ENCODE peak calls at places on chromosomes 6 and 20, in four cellular contexts. One of them, this sample, is unnamed.

GRCh38 chr6:48068326-48069191 is 42.4 kb downstream of the PTCHD4 start:
- DNase-seq in progenitor cell of endocrine pancreas: peak; percentile 21
- DNase-seq in colonic mucosa: no peak
- DNase-seq in astrocyte of the cerebellum: no peak
- DNase-seq in this sample: peak; percentile 48

GRCh38 chr20:63359164-63359934 is 1.8 kb downstream of the CHRNA4 start:
- DNase-seq in progenitor cell of endocrine pancreas: no peak
- DNase-seq in colonic mucosa: no peak
- DNase-seq in astrocyte of the cerebellum: no peak
- DNase-seq in this sample: no peak

GRCh38 chr6:158410784-158411183 is 98.5 kb downstream of the TULP4 start:
- DNase-seq in progenitor cell of endocrine pancreas: no peak
- DNase-seq in colonic mucosa: no peak
- DNase-seq in astrocyte of the cerebellum: no peak
- DNase-seq in this sample: no peak

GRCh38 chr6:152957796-152958195 is 25.0 kb downstream of the FBXO5 start:
- DNase-seq in progenitor cell of endocrine pancreas: no peak
- DNase-seq in colonic mucosa: no peak
- DNase-seq in astrocyte of the cerebellum: no peak
- DNase-seq in this sample: no peak

GRCh38 chr6:123629234-123629941 is 7.4 kb downstream of the TRDN start:
- DNase-seq in progenitor cell of endocrine pancreas: no peak
- DNase-seq in colonic mucosa: no peak
- DNase-seq in astrocyte of the cerebellum: no peak
- DNase-seq in this sample: no peak

GRCh38 chr6:130282234-130282995 is 59.7 kb upstream of the SAMD3 start:
- DNase-seq in progenitor cell of endocrine pancreas: no peak
- DNase-seq in colonic mucosa: no peak
- DNase-seq in astrocyte of the cerebellum: peak; percentile 32
- DNase-seq in this sample: no peak

GRCh38 chr20:38059832-38060231 is 26.3 kb downstream of the RPRD1B start:
- DNase-seq in progenitor cell of endocrine pancreas: no peak
- DNase-seq in colonic mucosa: peak; percentile 61
- DNase-seq in astrocyte of the cerebellum: no peak
- DNase-seq in this sample: no peak

GRCh38 chr20:45032781-45033180 is 66.5 kb downstream of the STK4 start:
- DNase-seq in progenitor cell of endocrine pancreas: no peak
- DNase-seq in colonic mucosa: no peak
- DNase-seq in astrocyte of the cerebellum: no peak
- DNase-seq in this sample: no peak

GRCh38 chr20:37567671-37568588 is 40.3 kb upstream of the BLCAP start:
- DNase-seq in progenitor cell of endocrine pancreas: no peak
- DNase-seq in colonic mucosa: no peak
- DNase-seq in astrocyte of the cerebellum: no peak
- DNase-seq in this sample: peak; percentile 40

GRCh38 chr6:27250955-27251671 is 3.6 kb downstream of the PRSS16 start:
- DNase-seq in progenitor cell of endocrine pancreas: peak; percentile 90
- DNase-seq in colonic mucosa: peak; percentile 96
- DNase-seq in astrocyte of the cerebellum: no peak
- DNase-seq in this sample: peak; percentile 72

GRCh38 chr6:132648356-132648755 is 10.6 kb downstream of the TAAR1 start:
- DNase-seq in progenitor cell of endocrine pancreas: no peak
- DNase-seq in colonic mucosa: no peak
- DNase-seq in astrocyte of the cerebellum: peak; percentile 57
- DNase-seq in this sample: no peak

GRCh38 chr6:110688661-110689268 is 126.5 kb downstream of the CDK19 start:
- DNase-seq in progenitor cell of endocrine pancreas: no peak
- DNase-seq in colonic mucosa: peak; percentile 25
- DNase-seq in astrocyte of the cerebellum: no peak
- DNase-seq in this sample: no peak

GRCh38 chr6:50333696-50334095 is 284.0 kb upstream of the DEFB112 start:
- DNase-seq in progenitor cell of endocrine pancreas: no peak
- DNase-seq in colonic mucosa: no peak
- DNase-seq in astrocyte of the cerebellum: no peak
- DNase-seq in this sample: no peak

GRCh38 chr6:130717657-130718056 is 109.5 kb upstream of the SMLR1 start:
- DNase-seq in progenitor cell of endocrine pancreas: no peak
- DNase-seq in colonic mucosa: no peak
- DNase-seq in astrocyte of the cerebellum: peak; percentile 18
- DNase-seq in this sample: no peak

GRCh38 chr6:38212579-38212978 is 393.1 kb downstream of the ZFAND3 start:
- DNase-seq in progenitor cell of endocrine pancreas: peak; percentile 17
- DNase-seq in colonic mucosa: no peak
- DNase-seq in astrocyte of the cerebellum: no peak
- DNase-seq in this sample: peak; percentile 47

GRCh38 chr6:157989541-157990289 is 8.1 kb downstream of the SYNJ2 start:
- DNase-seq in progenitor cell of endocrine pancreas: no peak
- DNase-seq in colonic mucosa: peak; percentile 89
- DNase-seq in astrocyte of the cerebellum: no peak
- DNase-seq in this sample: no peak

GRCh38 chr20:23358923-23359572 is 2.9 kb upstream of the GZF1 start:
- DNase-seq in progenitor cell of endocrine pancreas: no peak
- DNase-seq in colonic mucosa: peak; percentile 42
- DNase-seq in astrocyte of the cerebellum: no peak
- DNase-seq in this sample: no peak

GRCh38 chr6:154234019-154234772 is 122.4 kb downstream of the IPCEF1 start:
- DNase-seq in progenitor cell of endocrine pancreas: no peak
- DNase-seq in colonic mucosa: no peak
- DNase-seq in astrocyte of the cerebellum: no peak
- DNase-seq in this sample: no peak

GRCh38 chr6:143333749-143334520 is 116.6 kb downstream of the ADAT2 start:
- DNase-seq in progenitor cell of endocrine pancreas: no peak
- DNase-seq in colonic mucosa: no peak
- DNase-seq in astrocyte of the cerebellum: no peak
- DNase-seq in this sample: no peak

GRCh38 chr20:51563597-51564332 is 21.2 kb upstream of the NFATC2 start:
- DNase-seq in progenitor cell of endocrine pancreas: no peak
- DNase-seq in colonic mucosa: peak; percentile 56
- DNase-seq in astrocyte of the cerebellum: peak; percentile 75
- DNase-seq in this sample: peak; percentile 28

GRCh38 chr20:34582221-34582620 is 23.7 kb downstream of the MAP1LC3A start:
- DNase-seq in progenitor cell of endocrine pancreas: no peak
- DNase-seq in colonic mucosa: no peak
- DNase-seq in astrocyte of the cerebellum: no peak
- DNase-seq in this sample: no peak

GRCh38 chr6:80280258-80281010 is 174.0 kb downstream of the BCKDHB start:
- DNase-seq in progenitor cell of endocrine pancreas: no peak
- DNase-seq in colonic mucosa: no peak
- DNase-seq in astrocyte of the cerebellum: no peak
- DNase-seq in this sample: no peak

GRCh38 chr6:118748311-118749062 is 97.1 kb upstream of the CEP85L start:
- DNase-seq in progenitor cell of endocrine pancreas: no peak
- DNase-seq in colonic mucosa: no peak
- DNase-seq in astrocyte of the cerebellum: peak; percentile 52
- DNase-seq in this sample: peak; percentile 58

GRCh38 chr20:38789503-38790209 is 15.8 kb upstream of the PPP1R16B start:
- DNase-seq in progenitor cell of endocrine pancreas: no peak
- DNase-seq in colonic mucosa: no peak
- DNase-seq in astrocyte of the cerebellum: no peak
- DNase-seq in this sample: no peak

GRCh38 chr20:23363257-23363649 is 1.3 kb downstream of the GZF1 start:
- DNase-seq in progenitor cell of endocrine pancreas: no peak
- DNase-seq in colonic mucosa: no peak
- DNase-seq in astrocyte of the cerebellum: no peak
- DNase-seq in this sample: no peak

GRCh38 chr6:84645563-84646266 is 118.7 kb downstream of the TBX18 start:
- DNase-seq in progenitor cell of endocrine pancreas: no peak
- DNase-seq in colonic mucosa: no peak
- DNase-seq in astrocyte of the cerebellum: no peak
- DNase-seq in this sample: no peak

GRCh38 chr6:134317471-134318131 is at the start of gene SGK1:
- DNase-seq in progenitor cell of endocrine pancreas: no peak
- DNase-seq in colonic mucosa: no peak
- DNase-seq in astrocyte of the cerebellum: peak; percentile 23
- DNase-seq in this sample: peak; percentile 42

GRCh38 chr6:156029296-156029985 is 573.8 kb upstream of the NOX3 start:
- DNase-seq in progenitor cell of endocrine pancreas: no peak
- DNase-seq in colonic mucosa: no peak
- DNase-seq in astrocyte of the cerebellum: no peak
- DNase-seq in this sample: no peak

GRCh38 chr6:161437851-161438250 is 164.0 kb upstream of the AGPAT4 start:
- DNase-seq in progenitor cell of endocrine pancreas: no peak
- DNase-seq in colonic mucosa: no peak
- DNase-seq in astrocyte of the cerebellum: no peak
- DNase-seq in this sample: no peak

GRCh38 chr6:46211917-46212316 is 41.1 kb upstream of the ENPP5 start:
- DNase-seq in progenitor cell of endocrine pancreas: no peak
- DNase-seq in colonic mucosa: no peak
- DNase-seq in astrocyte of the cerebellum: no peak
- DNase-seq in this sample: no peak

GRCh38 chr6:131828080-131828479 is 20.3 kb downstream of the ENPP1 start:
- DNase-seq in progenitor cell of endocrine pancreas: no peak
- DNase-seq in colonic mucosa: no peak
- DNase-seq in astrocyte of the cerebellum: no peak
- DNase-seq in this sample: no peak

GRCh38 chr6:159821111-159821510 is 21.0 kb downstream of the PNLDC1 start:
- DNase-seq in progenitor cell of endocrine pancreas: no peak
- DNase-seq in colonic mucosa: no peak
- DNase-seq in astrocyte of the cerebellum: no peak
- DNase-seq in this sample: no peak

GRCh38 chr20:56187791-56188190 is 60.7 kb upstream of the MC3R start:
- DNase-seq in progenitor cell of endocrine pancreas: no peak
- DNase-seq in colonic mucosa: no peak
- DNase-seq in astrocyte of the cerebellum: no peak
- DNase-seq in this sample: no peak

GRCh38 chr6:110341671-110342304 is 16.4 kb downstream of the METTL24 start:
- DNase-seq in progenitor cell of endocrine pancreas: no peak
- DNase-seq in colonic mucosa: no peak
- DNase-seq in astrocyte of the cerebellum: no peak
- DNase-seq in this sample: peak; percentile 74

GRCh38 chr6:90466191-90466940 is 120.5 kb downstream of the MAP3K7 start:
- DNase-seq in progenitor cell of endocrine pancreas: no peak
- DNase-seq in colonic mucosa: no peak
- DNase-seq in astrocyte of the cerebellum: no peak
- DNase-seq in this sample: no peak

GRCh38 chr6:133106934-133107333 is 134.2 kb upstream of the EYA4 start:
- DNase-seq in progenitor cell of endocrine pancreas: no peak
- DNase-seq in colonic mucosa: no peak
- DNase-seq in astrocyte of the cerebellum: no peak
- DNase-seq in this sample: no peak

GRCh38 chr6:29720863-29721262 is 2.4 kb upstream of the HLA-F start:
- DNase-seq in progenitor cell of endocrine pancreas: no peak
- DNase-seq in colonic mucosa: no peak
- DNase-seq in astrocyte of the cerebellum: no peak
- DNase-seq in this sample: no peak
- TF ChIP-seq CTCF in progenitor cell of endocrine pancreas: peak; percentile 18
- TF ChIP-seq CTCF in colonic mucosa: no peak
- TF ChIP-seq CTCF in astrocyte of the cerebellum: no peak
- TF ChIP-seq CTCF in this sample: no peak

GRCh38 chr6:150420926-150421325 is 52.1 kb downstream of the IYD start:
- DNase-seq in progenitor cell of endocrine pancreas: no peak
- DNase-seq in colonic mucosa: no peak
- DNase-seq in astrocyte of the cerebellum: peak; percentile 43
- DNase-seq in this sample: no peak
- TF ChIP-seq CTCF in progenitor cell of endocrine pancreas: no peak
- TF ChIP-seq CTCF in colonic mucosa: no peak
- TF ChIP-seq CTCF in astrocyte of the cerebellum: peak; percentile 15
- TF ChIP-seq CTCF in this sample: no peak

GRCh38 chr6:41334482-41335023 is 855 bp upstream of the NCR2 start:
- DNase-seq in progenitor cell of endocrine pancreas: no peak
- DNase-seq in colonic mucosa: no peak
- DNase-seq in astrocyte of the cerebellum: no peak
- DNase-seq in this sample: peak; percentile 44
- TF ChIP-seq CTCF in progenitor cell of endocrine pancreas: peak; percentile 37
- TF ChIP-seq CTCF in colonic mucosa: no peak
- TF ChIP-seq CTCF in astrocyte of the cerebellum: no peak
- TF ChIP-seq CTCF in this sample: peak; percentile 33

DNA sequence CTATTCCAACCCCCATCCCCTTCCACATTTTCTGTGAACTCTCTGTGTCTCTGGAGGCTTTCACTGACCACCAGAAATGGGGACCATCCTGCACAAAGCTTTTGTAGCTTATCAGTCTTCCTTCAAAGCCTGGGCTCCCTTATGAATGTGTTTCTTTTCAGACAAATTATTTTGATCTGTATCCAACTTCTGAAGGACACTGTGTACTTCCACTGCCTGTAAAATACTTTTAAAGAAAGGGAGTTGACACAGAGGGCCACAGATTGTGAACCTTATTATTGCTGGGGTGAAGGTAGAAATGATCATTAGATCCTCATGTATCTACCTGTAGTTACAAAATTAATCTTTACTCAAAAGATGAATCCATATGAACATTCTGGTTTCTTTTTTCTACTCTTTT is 135.6 kb downstream of the CARMIL1 start:
- DNase-seq in progenitor cell of endocrine pancreas: no peak
- DNase-seq in colonic mucosa: no peak
- DNase-seq in astrocyte of the cerebellum: no peak
- DNase-seq in this sample: no peak
- TF ChIP-seq CTCF in progenitor cell of endocrine pancreas: no peak
- TF ChIP-seq CTCF in colonic mucosa: no peak
- TF ChIP-seq CTCF in astrocyte of the cerebellum: no peak
- TF ChIP-seq CTCF in this sample: no peak

GRCh38 chr6:135506270-135506997 is 8.9 kb upstream of the AHI1 start:
- DNase-seq in progenitor cell of endocrine pancreas: no peak
- DNase-seq in colonic mucosa: no peak
- DNase-seq in astrocyte of the cerebellum: peak; percentile 54
- DNase-seq in this sample: no peak
- TF ChIP-seq CTCF in progenitor cell of endocrine pancreas: peak; percentile 62
- TF ChIP-seq CTCF in colonic mucosa: peak; percentile 59
- TF ChIP-seq CTCF in astrocyte of the cerebellum: peak; percentile 41
- TF ChIP-seq CTCF in this sample: peak; percentile 47

DNA sequence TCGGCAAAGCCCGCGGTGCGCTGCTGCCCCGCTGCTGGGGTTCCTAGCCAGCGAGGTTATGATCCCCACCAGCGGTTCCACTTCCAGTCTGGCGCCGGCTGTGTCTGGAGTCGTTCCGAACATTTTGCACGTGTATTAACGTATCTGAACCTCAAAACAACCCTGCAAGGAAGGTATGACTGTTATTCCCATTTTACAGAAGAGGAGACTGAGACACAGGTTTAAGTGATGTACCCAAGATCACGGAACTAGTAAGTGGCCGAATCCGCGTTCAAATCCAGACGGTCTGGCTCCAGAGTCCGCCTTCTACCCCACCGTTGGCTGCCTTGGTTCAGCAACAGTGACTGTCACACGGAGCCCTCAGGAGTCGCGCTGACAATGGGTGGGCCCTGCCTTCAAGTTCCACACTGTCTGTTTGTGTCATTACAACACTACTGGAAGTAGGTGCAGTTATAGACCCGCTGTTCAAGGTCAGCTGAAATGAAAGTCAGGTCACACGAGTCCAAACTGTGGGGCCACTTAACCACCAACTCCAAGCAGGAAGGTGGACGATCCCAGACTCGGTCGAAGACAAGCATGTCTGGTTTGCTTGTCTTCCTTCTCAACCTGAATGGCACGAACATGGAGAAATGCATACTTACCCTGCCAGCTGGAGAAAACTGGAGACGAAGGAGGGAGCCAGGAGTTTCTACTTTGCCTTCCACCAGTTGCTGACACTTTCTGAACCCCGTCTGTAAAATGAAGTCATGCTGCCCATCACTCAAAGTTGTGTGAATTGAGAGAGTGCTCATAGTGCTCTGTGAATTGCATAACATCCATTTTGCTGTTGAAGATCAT is 808 bp upstream of the SRXN1 start:
- DNase-seq in progenitor cell of endocrine pancreas: no peak
- DNase-seq in colonic mucosa: peak; percentile 30
- DNase-seq in astrocyte of the cerebellum: no peak
- DNase-seq in this sample: no peak
- TF ChIP-seq CTCF in progenitor cell of endocrine pancreas: no peak
- TF ChIP-seq CTCF in colonic mucosa: no peak
- TF ChIP-seq CTCF in astrocyte of the cerebellum: no peak
- TF ChIP-seq CTCF in this sample: peak; percentile 37

This sample was measured in glutamatergic neuron.